ENCODE peak calls at places on chromosomes 16 and 17, in ten cellular contexts. One of them, this sample, is unnamed.

GRCh38 chr17:73189417-73190099 is 3.3 kb upstream of the COG1 start:
- DNase-seq in mesothelial cell of epicardium: no peak
- DNase-seq in AG08395: peak
- DNase-seq in cortex of kidney: no peak
- DNase-seq in nucleus accumbens: no peak
- DNase-seq in EH: peak
- DNase-seq in occipital lobe: peak
- DNase-seq in activated CD4-positive, CD25-positive, alpha-beta regulatory T cell: no peak
- DNase-seq in anterior cingulate cortex: no peak
- DNase-seq in naive B cell: no peak
- DNase-seq in this sample: peak

GRCh38 chr17:21125862-21126261 is 902 bp upstream of the DHRS7B start:
- DNase-seq in mesothelial cell of epicardium: no peak
- DNase-seq in AG08395: no peak
- DNase-seq in cortex of kidney: no peak
- DNase-seq in nucleus accumbens: no peak
- DNase-seq in EH: no peak
- DNase-seq in occipital lobe: no peak
- DNase-seq in activated CD4-positive, CD25-positive, alpha-beta regulatory T cell: peak
- DNase-seq in anterior cingulate cortex: no peak
- DNase-seq in naive B cell: peak
- DNase-seq in this sample: no peak

GRCh38 chr17:48954300-48954755 is 9.7 kb upstream of the SNF8 start:
- DNase-seq in mesothelial cell of epicardium: no peak
- DNase-seq in AG08395: peak
- DNase-seq in cortex of kidney: no peak
- DNase-seq in nucleus accumbens: no peak
- DNase-seq in EH: peak
- DNase-seq in occipital lobe: no peak
- DNase-seq in activated CD4-positive, CD25-positive, alpha-beta regulatory T cell: no peak
- DNase-seq in anterior cingulate cortex: no peak
- DNase-seq in naive B cell: no peak
- DNase-seq in this sample: peak

GRCh38 chr16:11679941-11680911 is 12.0 kb downstream of the SNN start:
- DNase-seq in mesothelial cell of epicardium: no peak
- DNase-seq in AG08395: no peak
- DNase-seq in cortex of kidney: no peak
- DNase-seq in nucleus accumbens: no peak
- DNase-seq in EH: no peak
- DNase-seq in occipital lobe: no peak
- DNase-seq in activated CD4-positive, CD25-positive, alpha-beta regulatory T cell: no peak
- DNase-seq in anterior cingulate cortex: no peak
- DNase-seq in naive B cell: peak
- DNase-seq in this sample: no peak

GRCh38 chr17:9986754-9987382 is 81.8 kb upstream of the RCVRN start:
- DNase-seq in mesothelial cell of epicardium: no peak
- DNase-seq in AG08395: no peak
- DNase-seq in cortex of kidney: no peak
- DNase-seq in nucleus accumbens: peak
- DNase-seq in EH: no peak
- DNase-seq in occipital lobe: no peak
- DNase-seq in activated CD4-positive, CD25-positive, alpha-beta regulatory T cell: no peak
- DNase-seq in anterior cingulate cortex: no peak
- DNase-seq in naive B cell: no peak
- DNase-seq in this sample: no peak

GRCh38 chr16:23535901-23536300 is 21.2 kb downstream of the EARS2 start:
- DNase-seq in mesothelial cell of epicardium: no peak
- DNase-seq in AG08395: no peak
- DNase-seq in cortex of kidney: no peak
- DNase-seq in nucleus accumbens: no peak
- DNase-seq in EH: no peak
- DNase-seq in occipital lobe: no peak
- DNase-seq in activated CD4-positive, CD25-positive, alpha-beta regulatory T cell: no peak
- DNase-seq in anterior cingulate cortex: no peak
- DNase-seq in naive B cell: no peak
- DNase-seq in this sample: peak

GRCh38 chr17:33124185-33124584 is 132.5 kb downstream of the SPACA3 start:
- DNase-seq in mesothelial cell of epicardium: no peak
- DNase-seq in AG08395: no peak
- DNase-seq in cortex of kidney: no peak
- DNase-seq in nucleus accumbens: no peak
- DNase-seq in EH: no peak
- DNase-seq in occipital lobe: no peak
- DNase-seq in activated CD4-positive, CD25-positive, alpha-beta regulatory T cell: no peak
- DNase-seq in anterior cingulate cortex: no peak
- DNase-seq in naive B cell: no peak
- DNase-seq in this sample: no peak

GRCh38 chr16:8660841-8661301 is 13.5 kb upstream of the ABAT start:
- DNase-seq in mesothelial cell of epicardium: peak
- DNase-seq in AG08395: peak
- DNase-seq in cortex of kidney: no peak
- DNase-seq in nucleus accumbens: no peak
- DNase-seq in EH: peak
- DNase-seq in occipital lobe: peak
- DNase-seq in activated CD4-positive, CD25-positive, alpha-beta regulatory T cell: peak
- DNase-seq in anterior cingulate cortex: no peak
- DNase-seq in naive B cell: peak
- DNase-seq in this sample: peak

GRCh38 chr17:75694536-75694935 is 26.7 kb upstream of the ITGB4 start:
- DNase-seq in mesothelial cell of epicardium: no peak
- DNase-seq in AG08395: no peak
- DNase-seq in cortex of kidney: no peak
- DNase-seq in nucleus accumbens: no peak
- DNase-seq in EH: peak
- DNase-seq in occipital lobe: no peak
- DNase-seq in activated CD4-positive, CD25-positive, alpha-beta regulatory T cell: no peak
- DNase-seq in anterior cingulate cortex: no peak
- DNase-seq in naive B cell: no peak
- DNase-seq in this sample: peak

GRCh38 chr16:23064642-23065041 is 84.6 kb downstream of the USP31 start:
- DNase-seq in mesothelial cell of epicardium: no peak
- DNase-seq in AG08395: peak
- DNase-seq in cortex of kidney: no peak
- DNase-seq in nucleus accumbens: no peak
- DNase-seq in EH: peak
- DNase-seq in occipital lobe: no peak
- DNase-seq in activated CD4-positive, CD25-positive, alpha-beta regulatory T cell: no peak
- DNase-seq in anterior cingulate cortex: no peak
- DNase-seq in naive B cell: no peak
- DNase-seq in this sample: no peak

GRCh38 chr16:46763147-46763546 is 15.0 kb upstream of the MYLK3 start:
- DNase-seq in mesothelial cell of epicardium: no peak
- DNase-seq in AG08395: no peak
- DNase-seq in cortex of kidney: no peak
- DNase-seq in nucleus accumbens: no peak
- DNase-seq in EH: no peak
- DNase-seq in occipital lobe: peak
- DNase-seq in activated CD4-positive, CD25-positive, alpha-beta regulatory T cell: no peak
- DNase-seq in anterior cingulate cortex: no peak
- DNase-seq in naive B cell: no peak
- DNase-seq in this sample: no peak

GRCh38 chr16:85420501-85421337 is 192.4 kb upstream of the GSE1 start:
- DNase-seq in mesothelial cell of epicardium: peak
- DNase-seq in AG08395: peak
- DNase-seq in cortex of kidney: no peak
- DNase-seq in nucleus accumbens: no peak
- DNase-seq in EH: peak
- DNase-seq in occipital lobe: no peak
- DNase-seq in activated CD4-positive, CD25-positive, alpha-beta regulatory T cell: peak
- DNase-seq in anterior cingulate cortex: no peak
- DNase-seq in naive B cell: peak
- DNase-seq in this sample: peak

GRCh38 chr17:2704031-2704889 is 7.3 kb downstream of the CLUH start:
- DNase-seq in mesothelial cell of epicardium: no peak
- DNase-seq in AG08395: no peak
- DNase-seq in cortex of kidney: no peak
- DNase-seq in nucleus accumbens: no peak
- DNase-seq in EH: no peak
- DNase-seq in occipital lobe: no peak
- DNase-seq in activated CD4-positive, CD25-positive, alpha-beta regulatory T cell: no peak
- DNase-seq in anterior cingulate cortex: no peak
- DNase-seq in naive B cell: no peak
- DNase-seq in this sample: no peak

GRCh38 chr17:79081571-79082276 is 7.1 kb downstream of the ENGASE start:
- DNase-seq in mesothelial cell of epicardium: no peak
- DNase-seq in AG08395: no peak
- DNase-seq in cortex of kidney: no peak
- DNase-seq in nucleus accumbens: no peak
- DNase-seq in EH: no peak
- DNase-seq in occipital lobe: no peak
- DNase-seq in activated CD4-positive, CD25-positive, alpha-beta regulatory T cell: no peak
- DNase-seq in anterior cingulate cortex: no peak
- DNase-seq in naive B cell: no peak
- DNase-seq in this sample: no peak

GRCh38 chr17:80989586-80989913 is 2.1 kb upstream of the CHMP6 start:
- DNase-seq in mesothelial cell of epicardium: no peak
- DNase-seq in AG08395: no peak
- DNase-seq in cortex of kidney: no peak
- DNase-seq in nucleus accumbens: no peak
- DNase-seq in EH: no peak
- DNase-seq in occipital lobe: no peak
- DNase-seq in activated CD4-positive, CD25-positive, alpha-beta regulatory T cell: no peak
- DNase-seq in anterior cingulate cortex: no peak
- DNase-seq in naive B cell: no peak
- DNase-seq in this sample: no peak

GRCh38 chr17:77451271-77451893 is 310.6 kb downstream of the SEC14L1 start:
- DNase-seq in mesothelial cell of epicardium: peak
- DNase-seq in AG08395: peak
- DNase-seq in cortex of kidney: no peak
- DNase-seq in nucleus accumbens: peak
- DNase-seq in EH: peak
- DNase-seq in occipital lobe: peak
- DNase-seq in activated CD4-positive, CD25-positive, alpha-beta regulatory T cell: peak
- DNase-seq in anterior cingulate cortex: peak
- DNase-seq in naive B cell: peak
- DNase-seq in this sample: peak

This sample was measured in GM23248.